ENCODE peak calls at places on chromosomes 13 and 19, in six cellular contexts. B is thoracic aorta, A is ascending aorta, T is right cardiac atrium, U is astrocyte of the cerebellum, K is prostate gland. W is an unnamed sample.

GRCh38 chr13:39815345-39816111 is 160.1 kb downstream of the COG6 start:
- DNase-seq in B (no peak), A (no peak), T (peak), U (no peak), K (no peak), W (no peak)

GRCh38 chr13:80126382-80127068 is 214.4 kb downstream of the SPRY2 start:
- DNase-seq in B (no peak), A (no peak), T (no peak), U (no peak), K (no peak), W (no peak)

GRCh38 chr13:43291289-43292055 is 268.1 kb downstream of the DNAJC15 start:
- DNase-seq in B (no peak), A (no peak), T (no peak), U (no peak), K (no peak), W (no peak)

GRCh38 chr19:14804755-14805154 is 26.4 kb upstream of the ADGRE2 start:
- DNase-seq in B (no peak), A (no peak), T (no peak), U (no peak), K (no peak), W (no peak)

GRCh38 chr19:20359933-20360720 is 193.1 kb downstream of the ZNF486 start:
- DNase-seq in B (no peak), A (no peak), T (no peak), U (no peak), K (peak), W (no peak)

GRCh38 chr13:112562254-112562653 is 25.7 kb downstream of the TUBGCP3 start:
- DNase-seq in B (no peak), A (no peak), T (no peak), U (no peak), K (no peak), W (no peak)

GRCh38 chr19:48271531-48272151 is 1.8 kb downstream of the ZNF114 start:
- DNase-seq in B (no peak), A (no peak), T (peak), U (no peak), K (no peak), W (peak)

GRCh38 chr19:51552996-51553725 is 17.9 kb upstream of the ZNF175 start:
- DNase-seq in B (no peak), A (no peak), T (peak), U (peak), K (peak), W (peak)

GRCh38 chr13:55160911-55161310 is 1979.8 kb upstream of the PRR20A start:
- DNase-seq in B (no peak), A (no peak), T (no peak), U (no peak), K (no peak), W (no peak)

GRCh38 chr13:57629821-57630235 is 1.7 kb upstream of the PCDH17 start:
- DNase-seq in B (no peak), A (peak), T (peak), U (peak), K (no peak), W (peak)

GRCh38 chr19:16363133-16363851 is 38.7 kb downstream of the KLF2 start:
- DNase-seq in B (no peak), A (no peak), T (peak), U (no peak), K (peak), W (peak)

GRCh38 chr19:1671716-1672037 is 19.3 kb upstream of the TCF3 start:
- DNase-seq in B (no peak), A (no peak), T (no peak), U (no peak), K (no peak), W (no peak)
- H3K4me3 ChIP-seq in B (peak), A (peak), T (no peak), U (no peak), K (no peak), W (no peak)

GRCh38 chr13:33799950-33800592 is 17.9 kb upstream of the RFC3 start:
- DNase-seq in B (no peak), A (no peak), T (no peak), U (peak), K (no peak), W (no peak)
- H3K4me3 ChIP-seq in B (peak), A (peak), T (no peak), U (no peak), K (no peak), W (no peak)

GRCh38 chr19:33376931-33377557 is 3.5 kb downstream of the CEBPG start:
- DNase-seq in B (no peak), A (no peak), T (no peak), U (no peak), K (no peak), W (no peak)
- H3K4me3 ChIP-seq in B (no peak), A (no peak), T (no peak), U (no peak), K (no peak), W (no peak)

DNA sequence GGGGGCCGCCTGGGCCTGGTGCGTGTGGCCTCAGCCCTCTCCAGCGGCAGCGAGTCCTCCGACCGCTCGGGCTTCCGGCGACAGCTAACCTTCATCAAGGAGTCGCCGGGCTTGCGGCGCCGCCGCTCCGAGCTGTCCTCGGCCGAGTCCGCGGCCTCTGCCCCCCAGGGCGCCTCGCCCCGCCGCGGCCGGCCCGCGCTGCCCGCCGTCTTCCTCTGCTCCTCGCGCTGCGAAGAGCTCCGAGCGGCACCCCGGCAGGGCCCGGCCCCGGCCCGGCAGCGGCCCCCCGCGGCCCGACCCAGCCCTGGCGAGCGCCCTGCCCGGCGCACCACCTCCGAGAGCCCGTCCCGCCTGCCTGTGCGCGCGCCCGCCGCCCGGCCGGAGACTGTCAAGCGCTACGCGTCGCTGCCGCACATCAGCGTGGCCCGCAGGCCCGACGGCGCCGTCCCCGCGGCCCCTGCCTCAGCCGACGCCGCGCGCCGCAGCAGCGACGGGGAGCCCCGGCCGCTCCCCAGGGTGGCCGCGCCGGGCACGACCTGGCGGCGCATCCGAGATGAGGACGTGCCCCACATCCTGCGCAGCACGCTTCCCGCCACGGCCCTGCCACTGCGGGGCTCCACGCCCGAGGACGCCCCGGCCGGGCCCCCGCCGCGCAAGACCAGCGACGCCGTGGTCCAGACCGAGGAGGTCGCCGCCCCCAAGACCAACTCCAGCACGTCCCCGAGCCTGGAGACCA is 9.6 kb downstream of the C19orf25 start:
- DNase-seq in B (no peak), A (no peak), T (peak), U (no peak), K (no peak), W (peak)
- H3K4me3 ChIP-seq in B (peak), A (peak), T (peak), U (no peak), K (peak), W (no peak)

GRCh38 chr19:10603084-10603872 is 16.2 kb upstream of the AP1M2 start:
- DNase-seq in B (no peak), A (peak), T (peak), U (no peak), K (no peak), W (peak)

GRCh38 chr19:10604460-10604980 is 17.4 kb upstream of the AP1M2 start:
- DNase-seq in B (no peak), A (no peak), T (no peak), U (no peak), K (no peak), W (no peak)

GRCh38 chr19:10601999-10602329 is 14.9 kb upstream of the AP1M2 start:
- DNase-seq in B (no peak), A (no peak), T (no peak), U (no peak), K (no peak), W (no peak)

GRCh38 chr19:10602330-10603083 is 15.4 kb upstream of the AP1M2 start:
- DNase-seq in B (peak), A (peak), T (peak), U (peak), K (peak), W (peak)

GRCh38 chr19:10603873-10604459 is 16.9 kb upstream of the AP1M2 start:
- DNase-seq in B (no peak), A (no peak), T (no peak), U (no peak), K (no peak), W (no peak)
- H3K4me3 ChIP-seq in B (peak), A (peak), T (peak), U (peak), K (no peak), W (peak)

GRCh38 chr19:3687774-3688706 is 12.2 kb downstream of the PIP5K1C start:
- DNase-seq in B (no peak), A (no peak), T (peak), U (no peak), K (peak), W (peak)
- H3K4me3 ChIP-seq in B (peak), A (no peak), T (no peak), U (no peak), K (peak), W (no peak)

DNA sequence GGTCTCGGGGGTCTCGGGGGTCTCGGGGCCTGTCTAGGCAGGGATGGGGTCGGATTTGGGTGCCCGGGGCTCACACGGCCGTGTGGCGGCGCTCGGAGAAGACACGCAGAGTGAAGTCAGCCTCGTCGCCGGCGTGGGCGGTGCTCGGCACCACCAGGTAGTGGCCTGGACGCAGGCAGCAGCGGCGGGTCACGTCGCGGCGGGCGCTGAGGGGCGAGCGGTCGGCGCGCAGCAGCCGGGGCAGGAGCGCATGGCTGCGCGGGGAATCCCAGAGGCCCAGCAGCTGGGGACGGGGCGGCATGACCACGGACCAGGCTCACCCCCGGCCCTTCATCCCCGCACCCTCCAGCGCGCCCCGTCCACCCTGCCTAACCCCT is 8.2 kb downstream of the CAPN12 start:
- DNase-seq in B (no peak), A (no peak), T (peak), U (no peak), K (peak), W (peak)
- H3K4me3 ChIP-seq in B (peak), A (peak), T (peak), U (peak), K (peak), W (peak)